ENCODE peak calls at places on chromosomes 11 and 22, in ten cellular contexts. F is neural progenitor cell, S is prostate gland, O is fibroblast of lung, Q is A549, K is ovary, D is endothelial cell of umbilical vein, Y is HCT116, Z is aorta, W is GM23338. A is an unnamed sample.
A peak's percentile ranks its signal among the peaks of the same experiment; 100 is the strongest.

GRCh38 chr11:68312780-68313573 is 586 bp downstream of the LRP5 start:
- DNase-seq in W (peak; percentile 47), Z (no peak), O (no peak), F (peak; percentile 56), Q (no peak), K (no peak), Y (no peak), D (no peak), S (no peak), A (no peak)

GRCh38 chr22:21074092-21074715 is 28.5 kb downstream of the LRRC74B start:
- DNase-seq in Q (peak; percentile 9), W (no peak), K (no peak), D (no peak), Z (peak; percentile 73), S (no peak), F (no peak), O (peak; percentile 50), Y (peak; percentile 4), A (no peak)

GRCh38 chr11:86594746-86595145 is 77.7 kb downstream of the ME3 start:
- DNase-seq in Z (no peak), W (peak; percentile 20), F (peak; percentile 42), K (no peak), Y (no peak), D (peak; percentile 34), O (no peak), Q (no peak), S (no peak), A (no peak)

GRCh38 chr11:65041206-65042035 is at the start of gene SAC3D1:
- DNase-seq in Y (peak; percentile 19), F (peak; percentile 87), W (peak; percentile 72), D (peak; percentile 78), Z (peak; percentile 78), O (no peak), Q (no peak), K (no peak), S (no peak), A (no peak)

GRCh38 chr11:128515086-128515485 is 72.3 kb downstream of the ETS1 start:
- DNase-seq in S (no peak), F (no peak), D (no peak), Q (no peak), W (no peak), Z (no peak), O (no peak), K (no peak), Y (no peak), A (no peak)

GRCh38 chr11:19705936-19706335 is 6.7 kb upstream of the NAV2 start:
- DNase-seq in W (no peak), K (no peak), Q (no peak), D (peak; percentile 75), S (no peak), F (no peak), Y (no peak), O (no peak), Z (no peak), A (no peak)

GRCh38 chr22:41351011-41351410 is 30.7 kb upstream of the TEF start:
- DNase-seq in K (no peak), D (no peak), F (no peak), Q (no peak), O (no peak), W (no peak), Z (no peak), Y (no peak), S (no peak), A (no peak)

GRCh38 chr11:124884869-124885479 is 12.7 kb downstream of the ROBO4 start:
- DNase-seq in Q (no peak), W (no peak), S (no peak), Z (no peak), O (no peak), F (no peak), Y (no peak), K (peak; percentile 15), D (peak; percentile 36), A (no peak)

GRCh38 chr11:112128483-112129121 is 35.3 kb downstream of the IL18 start:
- DNase-seq in Z (peak; percentile 79), D (peak; percentile 53), Y (peak; percentile 87), Q (peak; percentile 76), O (peak; percentile 79), S (peak; percentile 50), F (no peak), W (no peak), K (no peak), A (no peak)

GRCh38 chr11:47923667-47924066 is 56.7 kb upstream of the PTPRJ start:
- DNase-seq in Y (no peak), Q (no peak), S (peak; percentile 19), Z (no peak), O (peak; percentile 44), K (no peak), W (no peak), F (no peak), D (peak; percentile 20), A (no peak)

GRCh38 chr11:15943418-15944197 is 412.7 kb downstream of the SOX6 start:
- DNase-seq in F (no peak), Y (no peak), D (no peak), O (no peak), Z (no peak), Q (no peak), S (no peak), K (no peak), W (no peak), A (no peak)

DNA sequence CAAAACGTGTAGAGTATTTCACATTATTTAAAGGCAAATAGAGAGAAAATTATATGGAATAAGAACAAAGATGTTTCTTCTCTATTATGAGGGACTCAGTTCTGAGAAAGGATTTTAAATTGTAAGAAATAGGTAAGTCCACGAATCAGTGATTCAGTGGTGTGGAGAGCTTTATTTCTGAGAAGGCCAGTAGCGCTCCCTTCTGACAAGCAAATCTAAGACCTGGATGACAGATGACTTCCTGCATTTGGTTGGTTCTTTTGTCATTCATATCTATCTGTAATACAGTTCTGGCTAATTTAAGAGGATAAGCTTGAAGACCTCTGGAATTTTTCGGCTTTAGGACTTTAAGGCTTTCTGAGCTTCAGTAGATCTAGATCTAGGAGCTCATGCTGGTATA is 7.0 kb downstream of the CD3E start:
- DNase-seq in W (no peak), Y (no peak), K (no peak), S (no peak), Z (no peak), Q (no peak), D (no peak), F (no peak), O (no peak), A (no peak)
- H3K4me3 ChIP-seq in W (no peak overlapping the region), Y (no peak overlapping the region), K (no peak overlapping the region), S (no peak overlapping the region), Z (no peak overlapping the region), Q (no peak overlapping the region), D (no peak overlapping the region), F (no peak overlapping the region), O (no peak overlapping the region), A (no peak overlapping the region)

GRCh38 chr22:50469377-50470305 is 5.2 kb downstream of the SBF1 start:
- DNase-seq in S (peak; percentile 56), D (no peak), Y (peak; percentile 8), F (no peak), K (no peak), W (peak; percentile 56), O (peak; percentile 17), Q (no peak), Z (peak; percentile 79), A (peak; percentile 98)

GRCh38 chr22:50465531-50465930 is 9.3 kb downstream of the SBF1 start:
- DNase-seq in Z (no peak), O (no peak), D (no peak), K (no peak), Q (no peak), S (no peak), F (no peak), Y (no peak), W (no peak), A (no peak)

GRCh38 chr22:50468626-50469025 is 6.2 kb downstream of the SBF1 start:
- DNase-seq in F (no peak), Y (no peak), W (no peak), K (no peak), Q (no peak), O (no peak), Z (no peak), D (no peak), S (no peak), A (no peak)

GRCh38 chr22:50467341-50467740 is 7.5 kb downstream of the SBF1 start:
- DNase-seq in K (no peak), O (no peak), Y (no peak), D (no peak), W (no peak), F (no peak), S (no peak), Z (no peak), Q (no peak), A (no peak)

DNA sequence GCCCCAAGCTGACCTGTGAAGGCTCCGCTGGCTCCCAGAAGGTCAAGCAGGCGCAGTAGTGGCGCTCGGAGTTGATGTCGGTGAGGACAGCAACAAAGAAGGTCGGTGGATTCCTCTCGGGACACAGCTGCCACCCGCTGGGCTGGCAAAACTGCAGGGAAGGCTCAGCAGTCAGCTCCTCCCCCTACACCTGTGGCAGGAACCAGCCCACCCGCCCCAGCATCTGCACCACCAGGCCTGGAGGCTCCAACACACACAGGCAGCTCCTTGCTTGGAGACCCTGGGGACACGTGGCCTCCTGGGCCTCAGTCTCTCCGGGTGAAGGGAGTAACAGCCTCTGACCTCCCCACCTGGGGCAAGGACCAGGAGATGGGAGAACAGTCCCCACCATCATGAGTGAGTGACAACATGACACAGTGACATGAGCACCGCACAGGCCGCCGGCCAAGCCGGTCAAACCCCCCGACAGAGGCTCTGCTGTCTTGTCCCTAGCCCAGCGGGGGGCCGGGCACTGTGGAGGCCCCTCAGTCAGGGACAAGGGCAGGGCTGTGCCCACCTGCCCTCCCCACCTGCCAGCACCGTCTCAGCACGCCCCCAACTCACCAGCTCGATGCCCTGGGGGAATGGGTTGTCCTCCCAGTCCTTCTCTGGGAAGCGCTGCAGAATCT is 6.9 kb downstream of the SBF1 start:
- DNase-seq in Z (no peak), W (no peak), Q (no peak), D (no peak), K (no peak), O (no peak), F (no peak), Y (no peak), S (no peak), A (no peak)
- H3K4me1 ChIP-seq in Z (no peaks in the 10 kb centered on the region), W (peaks cover 8% of the 10 kb centered on the region), Q (peaks cover 8% of the 10 kb centered on the region), D (peaks cover 8% of the 10 kb centered on the region), K (peaks cover 15% of the 10 kb centered on the region), O (peaks cover 5% of the 10 kb centered on the region), F (peaks cover 3% of the 10 kb centered on the region), Y (peaks cover 35% of the 10 kb centered on the region), S (peaks cover 20% of the 10 kb centered on the region), A (peaks cover 51% of the 10 kb centered on the region)

DNA sequence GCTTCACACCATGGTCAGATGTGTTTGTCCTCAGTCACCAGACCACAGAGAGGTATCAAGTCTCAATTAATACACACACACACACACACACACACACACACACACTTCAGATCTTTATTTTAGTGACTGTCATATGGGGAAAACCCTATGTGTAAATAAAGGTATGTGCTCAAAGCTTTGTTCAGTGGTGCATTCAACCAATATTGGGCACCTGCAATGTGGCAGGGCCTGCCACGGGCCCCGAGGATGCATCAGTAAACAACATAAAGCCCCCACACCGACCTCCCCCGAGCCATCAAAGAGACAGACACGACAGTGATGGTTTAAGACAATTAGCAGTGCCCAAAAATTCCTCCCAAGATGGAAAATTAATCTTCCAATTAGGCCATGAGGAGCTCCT is 51.6 kb downstream of the SHANK2 start:
- DNase-seq in S (no peak), W (no peak), K (no peak), F (no peak), O (no peak), Y (no peak), Z (no peak), Q (no peak), D (no peak), A (peak; percentile 12)
- H3K4me3 ChIP-seq in S (no peak overlapping the region), W (no peak overlapping the region), K (no peak overlapping the region), F (no peak overlapping the region), O (no peak overlapping the region), Y (no peak overlapping the region), Z (no peak overlapping the region), Q (no peak overlapping the region), D (no peak overlapping the region), A (no peak overlapping the region)

GRCh38 chr11:35474677-35475076 is 50.7 kb downstream of the PAMR1 start:
- DNase-seq in D (no peak), K (no peak), Y (no peak), Q (no peak), S (no peak), F (no peak), W (no peak), Z (no peak), O (no peak), A (no peak)
- H3K4me1 ChIP-seq in D (no peaks in the 10 kb centered on the region), K (peaks cover 3% of the 10 kb centered on the region), Y (no peaks in the 10 kb centered on the region), Q (no peaks in the 10 kb centered on the region), S (no peaks in the 10 kb centered on the region), F (peaks cover 21% of the 10 kb centered on the region), W (peaks cover 14% of the 10 kb centered on the region), Z (no peaks in the 10 kb centered on the region), O (no peaks in the 10 kb centered on the region), A (no peaks in the 10 kb centered on the region)

A was measured in spleen.